ENCODE peak calls at places on chromosomes 2 and 18, in four cellular contexts. N is fibroblast of lung, V is aorta, R is PC-3. S is an unnamed sample.

GRCh38 chr2:127614246-127614645 is 31.7 kb upstream of the GPR17 start:
- DNase-seq in V (peak), N (no peak), R (no peak), S (no peak)

GRCh38 chr2:152558174-152559091 is 158.8 kb downstream of the PRPF40A start:
- DNase-seq in R (peak), N (peak), V (no peak), S (no peak)

GRCh38 chr2:65393743-65394422 is 38.5 kb downstream of the SPRED2 start:
- DNase-seq in R (no peak), N (no peak), V (no peak), S (no peak)

GRCh38 chr2:173898178-173898668 is 67.0 kb downstream of the SP3 start:
- DNase-seq in N (peak), V (no peak), R (no peak), S (no peak)

GRCh38 chr2:162710282-162710891 is 128.2 kb downstream of the KCNH7 start:
- DNase-seq in R (peak), N (no peak), V (no peak), S (no peak)

GRCh38 chr2:69685321-69686048 is 41.9 kb upstream of the AAK1 start:
- DNase-seq in R (peak), N (peak), V (no peak), S (no peak)

GRCh38 chr18:9608298-9608697 is 6.1 kb downstream of the PPP4R1 start:
- DNase-seq in N (no peak), V (no peak), R (no peak), S (no peak)

GRCh38 chr18:2612996-2613395 is 41.6 kb downstream of the NDC80 start:
- DNase-seq in R (no peak), V (no peak), N (peak), S (no peak)

GRCh38 chr2:60934153-60934722 is 52.9 kb downstream of the REL start:
- DNase-seq in N (peak), V (no peak), R (no peak), S (no peak)

GRCh38 chr2:132252894-132253264 is 91.1 kb upstream of the ANKRD30BL start:
- DNase-seq in N (no peak), R (no peak), V (no peak), S (no peak)

GRCh38 chr18:54775686-54776085 is 52.6 kb upstream of the RAB27B start:
- DNase-seq in R (peak), V (no peak), N (peak), S (no peak)

GRCh38 chr2:156165742-156166141 is 166.8 kb downstream of the NR4A2 start:
- DNase-seq in V (no peak), R (no peak), N (no peak), S (no peak)

GRCh38 chr2:218130822-218131221 is 5.0 kb downstream of the CXCR2 start:
- DNase-seq in V (no peak), R (no peak), N (no peak), S (no peak)

GRCh38 chr18:24173997-24174396 is 35.1 kb downstream of the CABYR start:
- DNase-seq in V (no peak), N (no peak), R (peak), S (no peak)

GRCh38 chr18:14922031-14922430 is 174.1 kb downstream of the ANKRD30B start:
- DNase-seq in N (no peak), R (no peak), V (no peak), S (no peak)

GRCh38 chr2:181949047-181949446 is 36.6 kb upstream of the PPP1R1C start:
- DNase-seq in V (no peak), R (peak), N (no peak), S (no peak)

GRCh38 chr18:57728941-57729511 is 74.1 kb downstream of the ATP8B1 start:
- DNase-seq in N (no peak), V (no peak), R (peak), S (no peak)

GRCh38 chr2:174247474-174248186 is 702 bp downstream of the OLA1 start:
- DNase-seq in N (peak), R (peak), V (no peak), S (peak)

GRCh38 chr2:492178-492577 is 185.0 kb downstream of the TMEM18 start:
- DNase-seq in V (no peak), N (no peak), R (no peak), S (no peak)

GRCh38 chr2:124092685-124093084 is 67.6 kb downstream of the CNTNAP5 start:
- DNase-seq in V (no peak), R (no peak), N (no peak), S (no peak)

GRCh38 chr2:191171708-191172355 is 21.0 kb upstream of the STAT4 start:
- DNase-seq in V (no peak), R (peak), N (peak), S (no peak)

GRCh38 chr18:12638634-12639124 is 19.2 kb downstream of the SPIRE1 start:
- DNase-seq in V (no peak), N (no peak), R (no peak), S (no peak)

GRCh38 chr18:57087985-57088384 is 58.9 kb upstream of the BOD1L2 start:
- DNase-seq in R (peak), V (no peak), N (no peak), S (no peak)

GRCh38 chr2:44623622-44624351 is 262.0 kb downstream of the CAMKMT start:
- DNase-seq in V (no peak), N (no peak), R (no peak), S (no peak)

GRCh38 chr2:32009479-32010256 is 1.1 kb downstream of the MEMO1 start:
- DNase-seq in V (peak), R (peak), N (peak), S (no peak)

GRCh38 chr2:34738691-34739090 is 1139.6 kb upstream of the FAM98A start:
- DNase-seq in V (no peak), N (no peak), R (peak), S (no peak)

GRCh38 chr18:3451989-3452749 is 2.2 kb downstream of the TGIF1 start:
- DNase-seq in V (peak), R (peak), N (peak), S (no peak)

GRCh38 chr2:235856151-235856819 is 311.9 kb downstream of the GBX2 start:
- DNase-seq in R (peak), N (no peak), V (no peak), S (no peak)

GRCh38 chr2:195251221-195251620 is 405.8 kb upstream of the SLC39A10 start:
- DNase-seq in R (no peak), V (no peak), N (no peak), S (no peak)

GRCh38 chr2:232342635-232343565 is 35.7 kb upstream of the ALPP start:
- DNase-seq in V (peak), R (no peak), N (no peak), S (no peak)

GRCh38 chr2:49255325-49256023 is 101.2 kb upstream of the FSHR start:
- DNase-seq in R (peak), N (peak), V (no peak), S (no peak)

GRCh38 chr2:46376586-46377286 is 79.5 kb downstream of the EPAS1 start:
- DNase-seq in N (no peak), V (no peak), R (no peak), S (no peak)

GRCh38 chr2:119823734-119824334 is 64.1 kb downstream of the PTPN4 start:
- DNase-seq in N (peak), V (no peak), R (peak), S (no peak)

GRCh38 chr2:236988690-236989639 is 96.7 kb upstream of the COPS8 start:
- DNase-seq in R (no peak), N (peak), V (no peak), S (no peak)

GRCh38 chr2:26727641-26728561 is 35.4 kb downstream of the KCNK3 start:
- DNase-seq in V (no peak), R (no peak), N (no peak), S (no peak)

GRCh38 chr2:74374509-74375205 is 5.5 kb downstream of the DCTN1 start:
- DNase-seq in N (peak), V (peak), R (no peak), S (peak)

GRCh38 chr2:74371421-74371820 is 8.7 kb downstream of the DCTN1 start:
- DNase-seq in N (no peak), V (no peak), R (no peak), S (no peak)

GRCh38 chr2:74373985-74374384 is 6.1 kb downstream of the DCTN1 start:
- DNase-seq in N (no peak), R (no peak), V (no peak), S (peak)

GRCh38 chr2:74372674-74373073 is 7.4 kb downstream of the DCTN1 start:
- DNase-seq in V (no peak), R (no peak), N (no peak), S (no peak)

GRCh38 chr2:74373189-74373588 is 6.9 kb downstream of the DCTN1 start:
- DNase-seq in N (no peak), V (no peak), R (no peak), S (no peak)
- H3K27ac ChIP-seq in N (no peak), V (no peak), R (no peak), S (no peak)

DNA sequence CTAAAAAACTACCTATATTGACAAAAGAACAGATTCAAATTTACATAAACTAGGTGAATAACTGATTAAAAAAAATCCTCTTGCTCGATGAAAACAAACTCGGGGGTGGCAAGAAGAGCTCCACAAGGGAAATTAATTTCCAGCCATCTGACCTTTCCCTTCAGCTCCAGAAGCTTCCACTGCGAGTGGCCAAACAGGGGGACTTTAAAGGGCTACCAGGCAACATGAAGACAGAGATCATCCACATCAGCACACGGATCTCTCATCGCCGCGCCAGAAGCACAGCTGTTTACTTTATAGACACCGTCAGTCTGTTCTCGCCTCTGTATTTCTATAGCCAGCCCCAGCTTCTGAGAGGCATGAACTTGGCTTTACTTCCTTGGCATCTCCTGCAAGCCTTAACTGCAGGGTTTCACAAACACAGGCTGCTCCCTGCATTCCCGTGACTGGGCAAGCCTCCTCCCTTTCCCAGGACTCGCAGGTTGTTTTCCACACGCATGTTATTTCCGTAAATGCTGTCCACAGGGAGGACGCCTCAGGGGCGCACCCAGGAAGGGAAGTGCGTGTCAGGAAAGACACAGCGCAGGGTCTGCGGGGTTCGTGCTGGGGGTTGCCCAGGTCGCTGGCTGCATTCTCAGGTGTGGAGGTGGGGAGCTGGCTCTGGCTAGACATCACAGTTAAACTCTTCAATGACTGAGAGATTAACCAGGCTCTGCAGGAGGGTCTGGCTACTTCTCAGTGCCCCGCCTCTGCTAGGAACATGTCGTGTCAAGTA is 85.0 kb downstream of the USP40 start:
- DNase-seq in N (peak), V (peak), R (peak), S (no peak)
- H3K27ac ChIP-seq in N (no peak), V (no peak), R (peak), S (no peak)

DNA sequence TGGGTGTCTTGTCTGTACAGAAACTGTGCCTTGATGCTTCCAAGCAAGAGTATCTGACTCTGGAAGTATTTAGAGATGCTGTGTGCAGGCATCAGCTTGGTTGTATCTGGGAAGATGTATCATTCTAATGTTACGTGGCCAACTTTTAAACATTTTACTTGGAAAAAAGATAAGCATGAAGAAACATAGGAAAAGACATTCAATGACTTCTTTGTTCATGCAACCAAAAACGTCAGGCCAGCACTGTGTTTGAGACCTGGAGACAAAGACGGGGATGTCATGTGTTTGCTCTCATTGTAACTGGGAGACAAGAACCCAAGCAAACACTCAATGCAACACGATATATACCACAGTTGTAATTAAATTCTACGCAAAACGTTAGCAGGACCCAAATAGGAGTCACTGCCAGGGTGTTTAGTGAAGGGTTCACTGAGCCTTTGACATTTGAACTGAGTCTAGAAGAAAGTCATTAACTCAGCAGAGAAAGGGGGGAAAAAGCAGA is 8.9 kb upstream of the SESTD1 start:
- DNase-seq in N (peak), V (no peak), R (no peak), S (no peak)
- H3K27ac ChIP-seq in N (no peak), V (peak), R (peak), S (peak)

DNA sequence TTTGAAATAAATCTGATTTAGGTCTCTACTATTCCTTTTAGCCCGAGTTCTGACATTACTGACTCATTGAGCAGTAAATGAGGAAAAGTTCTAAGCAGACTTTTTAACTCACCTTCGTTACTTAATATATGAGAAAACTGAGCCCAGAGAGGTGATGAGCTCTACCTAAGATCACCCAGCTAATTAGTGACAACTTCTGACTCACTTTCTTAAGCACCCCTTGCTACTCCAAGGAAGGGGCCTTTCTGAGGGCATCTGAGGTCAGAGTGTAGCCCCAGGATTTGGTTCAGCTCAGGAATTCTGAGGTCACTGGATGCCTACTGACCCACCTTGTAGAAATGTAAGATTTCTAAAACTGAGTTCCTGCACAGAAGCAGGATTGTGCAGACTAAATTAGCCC is 102.2 kb upstream of the FZD5 start:
- DNase-seq in R (no peak), V (no peak), N (no peak), S (no peak)
- H3K27ac ChIP-seq in R (no peak), V (no peak), N (no peak), S (no peak)

GRCh38 chr2:125837108-125837507 is 818.9 kb upstream of the GYPC start:
- DNase-seq in V (no peak), R (no peak), N (no peak), S (no peak)
- H3K27ac ChIP-seq in V (no peak), R (no peak), N (no peak), S (no peak)

GRCh38 chr18:36441872-36442271 is 144.4 kb downstream of the FHOD3 start:
- DNase-seq in V (no peak), R (peak), N (peak), S (no peak)
- H3K27ac ChIP-seq in V (peak), R (no peak), N (no peak), S (no peak)

DNA sequence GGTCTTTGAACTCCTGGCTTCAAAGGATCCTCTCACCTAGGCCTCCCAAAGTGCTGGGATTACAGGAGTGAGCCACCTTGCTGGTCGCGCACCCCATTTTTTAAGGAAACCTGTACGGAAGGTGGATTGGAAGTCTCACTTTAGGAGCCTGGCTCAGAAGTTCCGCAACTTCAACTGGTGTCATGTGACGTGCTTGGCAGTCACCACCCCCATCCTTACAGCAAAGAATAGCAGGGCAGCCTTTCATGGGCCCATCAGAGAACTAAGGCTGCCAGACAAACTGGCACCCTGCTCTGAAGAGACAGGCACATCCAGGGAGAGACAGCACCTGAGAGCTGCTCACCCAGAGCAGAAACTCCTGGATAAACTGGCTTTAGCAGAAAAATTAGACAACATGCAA is 3.3 kb upstream of the SLC66A2 start:
- DNase-seq in R (no peak), V (no peak), N (no peak), S (peak)
- H3K27ac ChIP-seq in R (no peak), V (no peak), N (no peak), S (no peak)

GRCh38 chr2:29000481-29000880 is 19.4 kb downstream of the TOGARAM2 start:
- DNase-seq in V (no peak), N (no peak), R (no peak), S (no peak)

GRCh38 chr2:29000954-29001353 is 19.9 kb downstream of the TOGARAM2 start:
- DNase-seq in V (no peak), N (no peak), R (no peak), S (no peak)

GRCh38 chr2:28995765-28996164 is 14.7 kb downstream of the TOGARAM2 start:
- DNase-seq in N (no peak), R (no peak), V (peak), S (no peak)

GRCh38 chr2:28997237-28997846 is 16.2 kb downstream of the TOGARAM2 start:
- DNase-seq in R (peak), N (no peak), V (no peak), S (no peak)

DNA sequence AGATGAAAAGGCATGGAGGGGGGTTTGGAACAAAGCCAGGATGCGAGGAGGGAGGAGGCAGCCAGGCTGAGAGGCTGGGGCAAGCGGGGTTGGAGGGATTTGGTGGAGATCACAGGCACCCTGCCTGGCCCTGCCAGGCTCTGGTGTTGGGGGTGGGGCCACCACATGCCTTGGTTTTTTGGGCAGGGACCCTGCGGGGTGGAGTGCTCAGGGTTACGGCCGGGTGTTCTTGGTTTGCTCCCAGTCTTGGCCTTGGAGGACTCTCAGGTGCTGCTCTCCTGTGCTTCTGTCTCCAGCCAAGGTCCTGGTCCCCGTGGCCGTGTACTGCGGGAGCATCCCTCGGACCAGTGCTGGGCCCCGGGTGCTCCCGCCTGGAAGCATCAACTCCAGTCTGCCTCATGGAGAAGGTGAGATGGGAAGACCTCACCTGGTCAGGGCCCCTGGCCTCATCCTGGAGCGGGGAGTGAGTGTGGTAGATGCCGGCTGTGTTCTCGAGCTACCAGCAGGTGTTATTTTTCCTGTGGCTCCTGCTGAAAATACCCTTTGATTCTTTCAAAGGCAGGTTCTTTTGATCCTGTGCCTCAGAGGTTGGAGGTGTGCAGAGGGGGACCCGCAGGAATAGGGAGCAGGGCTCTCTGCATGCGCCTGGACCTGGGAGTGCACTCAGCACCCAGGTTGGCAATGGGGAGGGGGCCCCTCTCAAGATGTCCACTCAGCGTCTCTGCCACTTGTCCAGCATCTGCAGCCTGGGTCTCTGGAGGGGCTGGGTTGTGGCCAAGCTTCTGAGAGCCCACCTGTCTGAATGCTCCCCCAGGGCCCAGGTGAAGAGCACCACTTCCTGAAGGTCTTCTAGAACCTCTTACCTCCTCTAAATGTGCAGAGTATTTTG is 17.0 kb downstream of the TOGARAM2 start:
- DNase-seq in N (no peak), R (no peak), V (no peak), S (no peak)
- H3K27ac ChIP-seq in N (no peak), R (no peak), V (no peak), S (no peak)

GRCh38 chr2:241188386-241189092 is at the start of gene ANO7:
- DNase-seq in R (peak), N (no peak), V (no peak), S (no peak)
- H3K27ac ChIP-seq in R (no peak), N (no peak), V (no peak), S (no peak)

GRCh38 chr2:62343636-62344349 is 147.9 kb downstream of the B3GNT2 start:
- DNase-seq in V (no peak), R (peak), N (no peak), S (no peak)

GRCh38 chr2:62340981-62341624 is 145.2 kb downstream of the B3GNT2 start:
- DNase-seq in R (peak), V (no peak), N (no peak), S (peak)

GRCh38 chr2:62339837-62340236 is 143.9 kb downstream of the B3GNT2 start:
- DNase-seq in R (no peak), N (no peak), V (no peak), S (no peak)

GRCh38 chr2:62344472-62344871 is 148.6 kb downstream of the B3GNT2 start:
- DNase-seq in N (no peak), R (peak), V (no peak), S (no peak)

GRCh38 chr2:62343206-62343605 is 147.3 kb downstream of the B3GNT2 start:
- DNase-seq in V (no peak), N (no peak), R (no peak), S (no peak)
- H3K27ac ChIP-seq in V (no peak), N (no peak), R (no peak), S (no peak)

S was measured in caudate nucleus.